ENCODE peak calls at places on chromosome 17, in eight cellular contexts. A is AG04450, B is AG04449, R is psoas muscle, O is thoracic aorta, I is AG10803, E is mucosa of descending colon, Y is GM23338. T is an unnamed sample.
A peak's percentile ranks its signal among the peaks of the same experiment; 100 is the strongest.

GRCh38 chr17:49932131-49932723 is 36.8 kb upstream of the DLX4 start:
- DNase-seq in B (no peak), E (no peak), Y (no peak), A (no peak), O (no peak), R (no peak), I (no peak), T (no peak)

GRCh38 chr17:36851230-36851629 is 86.0 kb upstream of the LHX1 start:
- DNase-seq in I (peak; percentile 18), E (no peak), R (no peak), B (no peak), A (no peak), Y (no peak), O (no peak), T (peak; percentile 38)

GRCh38 chr17:50604470-50604869 is 30.2 kb upstream of the ABCC3 start:
- DNase-seq in E (no peak), Y (peak; percentile 62), R (peak; percentile 79), O (no peak), A (no peak), B (no peak), I (peak; percentile 38), T (peak; percentile 68)

GRCh38 chr17:75181608-75182318 is 996 bp downstream of the SUMO2 start:
- DNase-seq in E (no peak), A (no peak), I (no peak), B (no peak), R (no peak), Y (peak; percentile 39), O (no peak), T (peak; percentile 21)

GRCh38 chr17:29240477-29240876 is 6.2 kb upstream of the CRYBA1 start:
- DNase-seq in Y (no peak), B (no peak), E (no peak), I (peak; percentile 25), A (no peak), R (no peak), O (no peak), T (peak; percentile 27)

GRCh38 chr17:9661027-9661426 is 15.7 kb downstream of the USP43 start:
- DNase-seq in A (no peak), Y (no peak), B (no peak), O (no peak), I (no peak), R (no peak), E (no peak), T (no peak)

GRCh38 chr17:68518063-68518815 is 6.0 kb downstream of the PRKAR1A start:
- DNase-seq in B (no peak), R (no peak), Y (peak; percentile 21), A (no peak), E (no peak), I (no peak), O (no peak), T (no peak)

GRCh38 chr17:69596141-69596540 is 181.6 kb downstream of the MAP2K6 start:
- DNase-seq in O (no peak), Y (no peak), A (no peak), I (no peak), B (no peak), E (no peak), R (no peak), T (no peak)

GRCh38 chr17:68198931-68199836 is 48.7 kb upstream of the AMZ2 start:
- DNase-seq in O (no peak), A (no peak), B (no peak), I (no peak), E (peak; percentile 64), Y (peak; percentile 58), R (no peak), T (no peak)

GRCh38 chr17:40148527-40148926 is 8.2 kb downstream of the CASC3 start:
- DNase-seq in Y (no peak), E (no peak), B (no peak), A (no peak), O (no peak), R (no peak), I (no peak), T (no peak)

GRCh38 chr17:6501359-6501758 is 55.0 kb downstream of the PITPNM3 start:
- DNase-seq in I (no peak), B (no peak), E (no peak), R (no peak), A (no peak), Y (peak; percentile 30), O (no peak), T (no peak)

GRCh38 chr17:33647976-33648375 is 354.9 kb upstream of the ASIC2 start:
- DNase-seq in B (no peak), Y (peak; percentile 67), I (peak; percentile 18), R (no peak), E (no peak), A (no peak), O (no peak), T (peak; percentile 29)

GRCh38 chr17:38379448-38379847 is 27.8 kb downstream of the SOCS7 start:
- DNase-seq in Y (no peak), A (no peak), R (no peak), I (no peak), E (no peak), B (no peak), O (no peak), T (no peak)

GRCh38 chr17:69198238-69198637 is 30.4 kb downstream of the ABCA10 start:
- DNase-seq in I (no peak), R (no peak), B (no peak), O (no peak), A (no peak), E (no peak), Y (no peak), T (no peak)

GRCh38 chr17:82121246-82121645 is 23.2 kb upstream of the FASN start:
- DNase-seq in R (no peak), A (no peak), O (no peak), I (no peak), B (no peak), E (no peak), Y (no peak), T (no peak)

GRCh38 chr17:82126479-82127314 is 28.7 kb upstream of the FASN start:
- DNase-seq in O (no peak), A (no peak), I (no peak), R (no peak), B (no peak), E (peak; percentile 77), Y (no peak), T (no peak)

GRCh38 chr17:82121660-82122629 is 23.9 kb upstream of the FASN start:
- DNase-seq in E (no peak), R (no peak), B (no peak), O (no peak), Y (no peak), I (no peak), A (no peak), T (peak; percentile 35)

GRCh38 chr17:82127315-82127595 is 29.2 kb upstream of the FASN start:
- DNase-seq in B (no peak), I (no peak), E (no peak), Y (no peak), A (no peak), R (no peak), O (no peak), T (no peak)

GRCh38 chr17:82124101-82124500 is 26.1 kb upstream of the FASN start:
- DNase-seq in O (no peak), E (no peak), B (no peak), A (no peak), I (no peak), Y (no peak), R (no peak), T (no peak)
- TF ChIP-seq CTCF in O (no peak), E (no peak), B (no peak), A (no peak), I (no peak), Y (no peak), R (no peak), T (no peak)

GRCh38 chr17:45019177-45019711 is 32.2 kb downstream of the DCAKD start:
- DNase-seq in O (no peak), A (no peak), I (peak; percentile 48), B (no peak), E (no peak), R (peak; percentile 71), Y (peak; percentile 52), T (no peak)

GRCh38 chr17:45020354-45021138 is 30.9 kb downstream of the DCAKD start:
- DNase-seq in R (no peak), I (peak; percentile 30), Y (peak; percentile 82), O (no peak), E (no peak), B (no peak), A (no peak), T (no peak)

GRCh38 chr17:45022288-45022648 is 29.2 kb downstream of the DCAKD start:
- DNase-seq in R (no peak), E (no peak), A (no peak), O (no peak), I (no peak), Y (no peak), B (no peak), T (no peak)

GRCh38 chr17:45022655-45023339 is 28.6 kb downstream of the DCAKD start:
- DNase-seq in B (no peak), Y (no peak), E (no peak), I (no peak), R (no peak), O (no peak), A (no peak), T (no peak)

GRCh38 chr17:45021607-45022287 is 29.7 kb downstream of the DCAKD start:
- DNase-seq in R (peak; percentile 85), A (no peak), Y (peak; percentile 77), O (no peak), B (no peak), I (peak; percentile 51), E (peak; percentile 73), T (peak; percentile 69)
- H3K4me3 ChIP-seq in R (peak overlapping the region; percentile 67), A (peak overlapping the region; percentile 54), Y (peak overlapping the region; percentile 68), O (peak overlapping the region; percentile 67), B (peak overlapping the region; percentile 53), I (peak overlapping the region; percentile 52), E (no peak overlapping the region), T (peak overlapping the region; percentile 46)

GRCh38 chr17:17140590-17140980 is 65.5 kb downstream of the PLD6 start:
- DNase-seq in Y (no peak), I (peak; percentile 59), A (peak; percentile 34), R (no peak), E (no peak), O (no peak), B (no peak), T (peak; percentile 40)
- TF ChIP-seq CTCF in Y (no peak), I (peak; percentile 22), A (peak; percentile 38), R (no peak), E (no peak), O (peak; percentile 18), B (peak; percentile 38), T (peak; percentile 10)

DNA sequence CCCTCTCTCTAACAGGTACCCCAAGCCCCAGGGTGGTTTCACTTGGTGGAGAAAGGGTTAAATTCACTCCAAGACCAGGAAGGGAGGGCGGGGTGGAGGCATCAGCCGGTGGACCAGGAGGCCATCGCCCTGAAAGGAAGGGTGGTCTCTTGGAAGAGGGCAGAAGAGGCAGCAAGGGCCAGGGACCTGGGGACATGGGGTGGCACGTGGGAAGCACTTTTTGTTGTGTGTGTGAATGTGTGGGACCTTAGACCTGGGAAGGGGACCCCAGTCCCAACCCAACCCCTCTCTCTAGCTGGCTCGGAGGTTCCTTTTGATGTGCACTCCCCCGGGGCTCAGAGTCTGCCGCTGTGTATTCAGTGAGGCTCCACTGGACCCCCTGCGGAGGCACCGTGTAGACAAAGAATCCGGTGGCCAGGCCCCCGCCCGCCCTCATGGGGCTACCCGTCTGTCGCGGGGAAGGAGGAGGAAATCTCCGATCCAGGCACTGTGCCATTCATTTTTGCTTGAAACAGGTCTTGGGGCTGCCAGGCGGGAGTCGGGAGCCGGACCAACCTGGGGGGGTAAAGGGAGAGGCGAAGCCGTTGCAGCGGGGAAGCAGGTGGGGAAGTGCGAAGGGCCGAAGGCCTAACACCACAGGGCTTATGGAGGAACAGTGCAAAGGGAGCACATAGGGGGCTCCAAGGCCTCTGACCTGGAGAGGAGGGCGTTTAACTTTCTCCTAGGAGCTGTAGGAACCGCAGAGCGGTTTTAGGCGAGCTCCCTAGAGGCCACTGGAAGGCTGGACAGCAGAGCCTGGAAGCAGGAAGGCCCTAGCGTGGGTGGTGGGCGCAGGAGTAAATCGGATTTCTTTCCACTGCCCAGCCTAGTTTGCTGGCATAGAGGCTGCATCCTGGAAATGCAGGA is 3.2 kb upstream of the WNT3 start:
- DNase-seq in B (no peak), A (no peak), Y (peak; percentile 79), I (no peak), E (no peak), R (peak; percentile 15), O (no peak), T (no peak)
- H3K4me3 ChIP-seq in B (no peak overlapping the region), A (no peak overlapping the region), Y (peak overlapping the region; percentile 79), I (no peak overlapping the region), E (no peak overlapping the region), R (no peak overlapping the region), O (no peak overlapping the region), T (no peak overlapping the region)

T was measured in fibroblast of villous mesenchyme.